ENCODE peak calls at places on chromosomes 4 and X, in ten cellular contexts. I, X, T, R, A, D, V, F, U and N are unnamed samples.

GRCh38 chr4:2930821-2931764 is 32.1 kb downstream of the NOP14 start:
- DNase-seq in I (no peak), X (peak; percentile 95), T (no peak), R (no peak), A (no peak), D (peak; percentile 68), V (no peak), F (no peak), U (peak; percentile 56), N (no peak)

GRCh38 chr4:54277691-54278090 is 48.6 kb downstream of the PDGFRA start:
- DNase-seq in I (peak; percentile 83), X (no peak), T (peak; percentile 20), R (peak; percentile 62), A (no peak), D (no peak), V (no peak), F (no peak), U (no peak), N (no peak)

GRCh38 chr4:77149789-77150188 is 7.2 kb upstream of the CCNG2 start:
- DNase-seq in I (no peak), X (no peak), T (no peak), R (no peak), A (no peak), D (no peak), V (no peak), F (no peak), U (no peak), N (no peak)

GRCh38 chrX:4944767-4945166 is 1231.3 kb upstream of the PRKX start:
- DNase-seq in I (no peak), X (no peak), T (no peak), R (no peak), A (no peak), D (no peak), V (no peak), F (no peak), U (no peak), N (no peak)

GRCh38 chrX:68254738-68255645 is 178.3 kb downstream of the OPHN1 start:
- DNase-seq in I (no peak), X (no peak), T (no peak), R (no peak), A (no peak), D (no peak), V (no peak), F (no peak), U (no peak), N (no peak)

GRCh38 chrX:13279279-13280009 is 40.4 kb downstream of the ATXN3L start:
- DNase-seq in I (peak; percentile 20), X (no peak), T (no peak), R (no peak), A (no peak), D (no peak), V (no peak), F (no peak), U (no peak), N (no peak)

GRCh38 chr4:123317211-123317610 is 79.4 kb upstream of the SPRY1 start:
- DNase-seq in I (no peak), X (no peak), T (no peak), R (no peak), A (no peak), D (no peak), V (no peak), F (no peak), U (no peak), N (no peak)

GRCh38 chr4:29304595-29304994 is 1415.6 kb upstream of the PCDH7 start:
- DNase-seq in I (no peak), X (no peak), T (no peak), R (no peak), A (no peak), D (no peak), V (no peak), F (no peak), U (no peak), N (peak; percentile 63)

GRCh38 chr4:69025191-69025998 is 70.9 kb upstream of the UGT2B7 start:
- DNase-seq in I (no peak), X (no peak), T (no peak), R (peak; percentile 54), A (peak; percentile 25), D (no peak), V (peak; percentile 53), F (no peak), U (no peak), N (no peak)

GRCh38 chrX:21963226-21963625 is 22.7 kb downstream of the SMS start:
- DNase-seq in I (no peak), X (no peak), T (no peak), R (no peak), A (no peak), D (peak; percentile 7), V (no peak), F (no peak), U (no peak), N (no peak)

GRCh38 chr4:122827899-122828601 is 1.4 kb downstream of the FGF2 start:
- DNase-seq in I (peak; percentile 60), X (no peak), T (peak; percentile 89), R (peak; percentile 8), A (no peak), D (no peak), V (peak; percentile 50), F (peak; percentile 52), U (no peak), N (no peak)

GRCh38 chr4:27974339-27974738 is 1113.7 kb downstream of the STIM2 start:
- DNase-seq in I (no peak), X (no peak), T (no peak), R (no peak), A (no peak), D (no peak), V (no peak), F (no peak), U (no peak), N (no peak)

GRCh38 chr4:25970691-25971427 is 56.8 kb downstream of the SMIM20 start:
- DNase-seq in I (no peak), X (peak; percentile 52), T (no peak), R (no peak), A (no peak), D (peak; percentile 62), V (peak; percentile 77), F (no peak), U (no peak), N (no peak)

GRCh38 chr4:7387925-7388324 is 46.8 kb downstream of the PSAPL1 start:
- DNase-seq in I (no peak), X (no peak), T (no peak), R (no peak), A (no peak), D (no peak), V (peak; percentile 36), F (peak; percentile 1), U (no peak), N (peak; percentile 28)

GRCh38 chr4:52106701-52107100 is 55.6 kb downstream of the SPATA18 start:
- DNase-seq in I (no peak), X (no peak), T (no peak), R (no peak), A (no peak), D (no peak), V (no peak), F (no peak), U (no peak), N (no peak)